ENCODE peak calls at places on chromosome 12, in eight cellular contexts. Y is GM23338, B is PC-3, G is mammary epithelial cell, J is neural progenitor cell, K is fibroblast of lung, I is Karpas-422, E is OCI-LY7. Q is an unnamed sample. For H3K79me2, the result is how much of the 10 kb centered on the place peaks cover.

GRCh38 chr12:79266511-79267129 is 402.0 kb downstream of the SYT1 start:
- DNase-seq in B (no peak), K (no peak), Y (no peak), J (peak), E (no peak), G (no peak), I (no peak), Q (no peak)

GRCh38 chr12:122282066-122282465 is 15.8 kb upstream of the VPS33A start:
- DNase-seq in Y (peak), I (peak), E (no peak), K (peak), J (peak), B (peak), G (peak), Q (no peak)

GRCh38 chr12:124713436-124714082 is 146.1 kb upstream of the NCOR2 start:
- DNase-seq in K (peak), I (peak), J (peak), G (no peak), E (no peak), Y (no peak), B (no peak), Q (no peak)

GRCh38 chr12:66166561-66166960 is 3.2 kb downstream of the TMBIM4 start:
- DNase-seq in I (no peak), G (no peak), K (no peak), E (no peak), B (no peak), Y (no peak), J (no peak), Q (no peak)

GRCh38 chr12:96886998-96887677 is 19.9 kb upstream of the NEDD1 start:
- DNase-seq in B (no peak), Y (peak), G (no peak), E (no peak), K (peak), I (no peak), J (no peak), Q (no peak)

GRCh38 chr12:848519-849191 is 96.3 kb downstream of the WNK1 start:
- DNase-seq in Y (no peak), G (peak), K (peak), I (no peak), J (no peak), B (no peak), E (no peak), Q (no peak)

GRCh38 chr12:132170094-132170636 is 25.9 kb downstream of the NOC4L start:
- DNase-seq in I (no peak), J (no peak), G (no peak), B (peak), Y (no peak), E (no peak), K (peak), Q (no peak)

GRCh38 chr12:47304161-47304560 is 224.4 kb upstream of the AMIGO2 start:
- DNase-seq in J (no peak), G (peak), E (no peak), I (peak), K (no peak), B (no peak), Y (no peak), Q (no peak)

GRCh38 chr12:56721721-56722120 is 3.4 kb downstream of the NACA start:
- DNase-seq in I (no peak), E (no peak), B (no peak), K (no peak), J (no peak), Y (no peak), G (no peak), Q (no peak)

GRCh38 chr12:16939871-16940306 is 333.9 kb upstream of the LMO3 start:
- DNase-seq in I (peak), B (peak), J (peak), K (peak), G (peak), Y (peak), E (peak), Q (peak)

GRCh38 chr12:124567035-124567672 is at the start of gene NCOR2:
- DNase-seq in B (peak), J (peak), K (no peak), G (no peak), Y (peak), I (peak), E (peak), Q (peak)

GRCh38 chr12:54007538-54008259 is 1.1 kb upstream of the HOXC8 start:
- DNase-seq in B (no peak), Y (no peak), G (no peak), I (no peak), E (no peak), J (no peak), K (no peak), Q (no peak)

GRCh38 chr12:30154996-30155730 is 371.4 kb upstream of the TMTC1 start:
- DNase-seq in I (no peak), Y (no peak), B (no peak), E (no peak), G (no peak), K (peak), J (no peak), Q (no peak)

GRCh38 chr12:25950329-25951115 is 8.0 kb upstream of the RASSF8 start:
- DNase-seq in G (peak), I (no peak), J (no peak), K (peak), E (no peak), Y (no peak), B (peak), Q (no peak)

GRCh38 chr12:55930771-55931316 is at the start of gene DGKA:
- DNase-seq in G (peak), J (peak), B (peak), I (peak), Y (peak), E (peak), K (peak), Q (peak)

GRCh38 chr12:108128221-108129016 is 669 bp upstream of the WSCD2 start:
- DNase-seq in B (no peak), K (no peak), E (no peak), I (no peak), Y (no peak), J (no peak), G (no peak), Q (no peak)

GRCh38 chr12:6336859-6337744 is 4.8 kb downstream of the TNFRSF1A start:
- DNase-seq in K (no peak), E (peak), B (no peak), J (no peak), I (no peak), G (no peak), Y (no peak), Q (peak)

GRCh38 chr12:57166971-57167371 is 19.6 kb upstream of the LRP1-AS start:
- DNase-seq in J (no peak), I (no peak), Y (no peak), K (peak), B (peak), G (peak), E (no peak), Q (peak)

GRCh38 chr12:106897082-106897481 is 58.6 kb upstream of the TMEM263 start:
- DNase-seq in B (peak), E (no peak), I (no peak), J (no peak), G (no peak), K (no peak), Y (no peak), Q (no peak)

GRCh38 chr12:132907216-132907615 is 19.8 kb upstream of the CHFR start:
- DNase-seq in B (no peak), K (peak), I (no peak), J (no peak), Y (peak), G (no peak), E (no peak), Q (no peak)

GRCh38 chr12:125533434-125534029 is 468.3 kb downstream of the AACS start:
- DNase-seq in K (peak), J (peak), Y (peak), G (no peak), I (peak), E (peak), B (peak), Q (peak)

GRCh38 chr12:91180577-91180976 is 2.0 kb downstream of the DCN start:
- DNase-seq in B (no peak), G (no peak), K (peak), Y (no peak), E (no peak), I (peak), J (no peak), Q (no peak)

GRCh38 chr12:113639474-113639873 is 167.8 kb upstream of the LHX5 start:
- DNase-seq in J (no peak), K (no peak), E (no peak), B (no peak), Y (no peak), I (no peak), G (no peak), Q (no peak)

GRCh38 chr12:120856980-120857379 is 47.2 kb downstream of the SPPL3 start:
- DNase-seq in I (peak), B (peak), E (peak), K (no peak), G (peak), J (no peak), Y (peak), Q (no peak)

GRCh38 chr12:4325984-4326383 is 5.0 kb downstream of the TIGAR start:
- DNase-seq in E (no peak), K (no peak), I (no peak), Y (no peak), G (no peak), B (no peak), J (no peak), Q (no peak)

GRCh38 chr12:4323400-4323799 is 2.4 kb downstream of the TIGAR start:
- DNase-seq in I (no peak), G (no peak), J (no peak), K (no peak), E (peak), Y (no peak), B (no peak), Q (no peak)

GRCh38 chr12:4330203-4330602 is 9.2 kb downstream of the TIGAR start:
- DNase-seq in G (no peak), E (no peak), J (no peak), Y (no peak), B (no peak), K (no peak), I (no peak), Q (no peak)

GRCh38 chr12:4324366-4324765 is 3.4 kb downstream of the TIGAR start:
- DNase-seq in Y (no peak), K (no peak), B (no peak), G (no peak), I (no peak), J (no peak), E (no peak), Q (no peak)

GRCh38 chr12:4327293-4327692 is 6.3 kb downstream of the TIGAR start:
- DNase-seq in B (no peak), I (no peak), E (no peak), Y (no peak), K (no peak), G (no peak), J (no peak), Q (no peak)
- H3K79me2 ChIP-seq in B (under half), I (half or more), E (half or more), Y (half or more), K (under half), G (half or more), J (half or more), Q (under half)

DNA sequence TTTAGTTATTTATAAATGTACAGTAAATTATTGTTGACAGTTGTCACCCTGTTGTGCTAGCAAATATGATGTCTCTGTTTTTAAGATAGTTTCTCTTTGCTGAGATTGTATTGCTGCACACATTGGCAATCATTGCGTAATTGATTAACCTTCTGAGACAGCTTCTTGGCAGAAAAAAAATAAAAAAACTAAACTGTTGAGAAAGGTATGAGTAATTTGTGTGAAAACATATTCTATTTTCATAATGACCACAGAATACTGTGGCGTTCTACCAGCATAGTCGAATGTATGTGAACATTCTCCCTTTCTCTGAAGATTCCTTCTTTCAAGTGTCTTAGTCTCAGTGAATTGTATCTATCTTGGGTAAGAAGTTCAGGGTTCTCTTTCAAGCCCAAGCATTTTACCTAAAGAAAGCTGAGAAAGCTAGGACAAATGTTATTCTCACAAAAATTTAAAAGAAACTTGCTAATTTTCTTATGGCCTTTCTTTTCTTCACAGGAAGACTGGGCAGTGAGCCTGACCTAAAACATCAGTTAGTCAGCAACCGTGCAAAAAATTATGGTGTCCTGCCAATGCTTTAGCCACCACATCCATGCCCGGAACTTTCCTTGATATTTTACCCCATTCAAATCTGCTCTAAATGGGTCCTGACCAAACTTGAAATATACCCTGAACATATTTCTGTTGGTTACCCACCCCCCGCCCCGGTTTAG is 69.0 kb upstream of the REP15 start:
- DNase-seq in I (no peak), E (no peak), B (peak), Y (no peak), K (peak), G (peak), J (no peak), Q (no peak)
- H3K79me2 ChIP-seq in I (under half), E (under half), B (under half), Y (under half), K (under half), G (half or more), J (under half), Q (under half)

GRCh38 chr12:62516932-62517331 is 50.3 kb downstream of the MON2 start:
- DNase-seq in E (no peak), K (no peak), B (no peak), G (no peak), Y (no peak), J (no peak), I (no peak), Q (no peak)
- H3K79me2 ChIP-seq in E (under half), K (under half), B (under half), G (under half), Y (under half), J (under half), I (under half), Q (under half)

GRCh38 chr12:77062396-77062795 is 3.0 kb downstream of the E2F7 start:
- DNase-seq in G (no peak), E (no peak), Y (no peak), J (no peak), B (no peak), K (no peak), I (no peak), Q (no peak)

GRCh38 chr12:77065361-77066204 is at the start of gene E2F7:
- DNase-seq in E (peak), Y (peak), I (peak), K (peak), G (peak), J (peak), B (peak), Q (peak)

GRCh38 chr12:77060883-77061240 is 4.5 kb downstream of the E2F7 start:
- DNase-seq in Y (no peak), G (no peak), J (no peak), I (no peak), B (no peak), E (no peak), K (no peak), Q (no peak)

GRCh38 chr12:77064891-77065360 is 443 bp downstream of the E2F7 start:
- DNase-seq in K (no peak), J (peak), G (no peak), B (no peak), Y (peak), I (peak), E (peak), Q (no peak)

DNA sequence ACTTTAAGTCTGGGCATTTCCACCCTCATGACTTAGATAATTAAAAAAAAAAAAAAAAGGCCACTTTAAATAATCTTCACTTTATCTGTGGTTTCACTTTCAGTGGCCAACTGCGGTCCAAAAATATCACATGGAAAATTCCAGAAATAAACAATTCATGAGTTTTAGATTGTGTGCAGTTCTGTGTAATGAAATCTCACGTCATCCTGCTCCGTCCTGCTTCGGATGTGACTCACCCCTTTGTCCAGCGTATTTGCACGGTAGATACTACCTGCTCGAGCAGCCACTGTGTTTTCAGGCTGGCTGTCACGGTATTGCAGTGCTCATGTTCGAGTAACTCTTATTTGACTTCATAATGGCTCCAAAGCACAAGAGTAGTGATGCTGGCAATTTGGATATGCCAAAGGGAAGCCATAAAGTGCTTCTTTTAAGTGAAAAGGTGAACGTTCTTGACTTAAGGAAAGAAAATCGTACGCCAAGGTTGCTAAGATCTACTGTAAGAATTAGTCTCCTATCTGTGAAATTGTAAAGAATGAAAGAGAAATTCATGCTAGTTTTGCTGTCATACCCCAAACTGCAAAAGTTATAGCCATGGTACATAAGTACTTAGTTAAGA is 2.4 kb downstream of the E2F7 start:
- DNase-seq in Y (no peak), J (no peak), B (peak), G (no peak), E (no peak), I (no peak), K (peak), Q (peak)
- H3K79me2 ChIP-seq in Y (under half), J (half or more), B (half or more), G (half or more), E (under half), I (under half), K (half or more), Q (under half)

DNA sequence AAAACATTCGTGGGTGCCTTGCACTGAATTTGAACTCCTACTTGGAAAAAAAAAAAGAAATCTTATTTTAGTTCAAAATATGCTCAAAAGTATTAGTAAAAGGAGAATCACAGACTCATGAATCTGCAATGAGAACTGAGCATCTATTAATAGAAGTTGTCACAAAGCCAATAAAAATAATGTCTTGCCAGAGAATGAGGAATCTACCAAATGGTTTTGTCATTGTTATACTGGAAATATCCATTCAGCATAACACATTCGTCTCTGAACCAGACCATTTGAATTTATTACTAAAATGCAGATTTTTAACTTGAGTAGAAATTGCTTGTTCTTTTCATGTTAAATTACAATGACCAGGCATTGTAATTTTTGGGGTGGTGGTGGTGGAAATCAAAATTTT is 11.6 kb upstream of the PTPRB start:
- DNase-seq in B (peak), E (no peak), J (no peak), I (no peak), K (peak), G (peak), Y (no peak), Q (no peak)
- H3K79me2 ChIP-seq in B (under half), E (under half), J (under half), I (under half), K (under half), G (under half), Y (under half), Q (under half)

Q was measured in K562.